ENCODE peak calls at places on chromosome 22, in eight cellular contexts. S, O, Y, L, N, Q, U and R are unnamed samples.

GRCh38 chr22:17970205-17970708 is 54.1 kb downstream of the MICAL3 start:
- DNase-seq in S (no peak), O (no peak), Y (no peak), L (no peak), N (no peak), Q (no peak), U (no peak), R (no peak)

GRCh38 chr22:38863531-38864131 is 8.4 kb downstream of the CBX6 start:
- DNase-seq in S (no peak), O (no peak), Y (peak), L (no peak), N (no peak), Q (no peak), U (no peak), R (no peak)

GRCh38 chr22:44870021-44870420 is 117.6 kb downstream of the ARHGAP8 start:
- DNase-seq in S (no peak), O (no peak), Y (no peak), L (peak), N (peak), Q (no peak), U (no peak), R (no peak)

GRCh38 chr22:31768422-31769059 is 14.7 kb downstream of the DEPDC5 start:
- DNase-seq in S (no peak), O (no peak), Y (no peak), L (no peak), N (no peak), Q (no peak), U (no peak), R (no peak)

GRCh38 chr22:44928711-44929347 is 81.0 kb downstream of the PHF21B start:
- DNase-seq in S (no peak), O (no peak), Y (no peak), L (no peak), N (no peak), Q (no peak), U (no peak), R (no peak)

GRCh38 chr22:20130739-20131592 is 638 bp upstream of the ZDHHC8 start:
- DNase-seq in S (peak), O (peak), Y (peak), L (peak), N (peak), Q (peak), U (peak), R (peak)

GRCh38 chr22:38148252-38148651 is 33.4 kb downstream of the PLA2G6 start:
- DNase-seq in S (no peak), O (no peak), Y (no peak), L (peak), N (peak), Q (no peak), U (no peak), R (no peak)

GRCh38 chr22:46051646-46052045 is 74.7 kb upstream of the WNT7B start:
- DNase-seq in S (no peak), O (no peak), Y (peak), L (no peak), N (no peak), Q (no peak), U (no peak), R (no peak)

GRCh38 chr22:40606306-40606705 is 30.2 kb downstream of the MRTFA start:
- DNase-seq in S (no peak), O (no peak), Y (no peak), L (no peak), N (peak), Q (no peak), U (no peak), R (no peak)

GRCh38 chr22:26550498-26551033 is 38.3 kb upstream of the TFIP11 start:
- DNase-seq in S (no peak), O (no peak), Y (peak), L (peak), N (peak), Q (no peak), U (no peak), R (no peak)

GRCh38 chr22:45628508-45628907 is 43.1 kb upstream of the ATXN10 start:
- DNase-seq in S (no peak), O (no peak), Y (no peak), L (peak), N (no peak), Q (no peak), U (no peak), R (no peak)

GRCh38 chr22:20624161-20624616 is 116.8 kb downstream of the MED15 start:
- DNase-seq in S (no peak), O (no peak), Y (peak), L (peak), N (no peak), Q (no peak), U (no peak), R (no peak)

GRCh38 chr22:44497218-44497903 is 672 bp downstream of the RTL6 start:
- DNase-seq in S (no peak), O (no peak), Y (peak), L (peak), N (peak), Q (no peak), U (no peak), R (no peak)

GRCh38 chr22:40525250-40525884 is 111.2 kb downstream of the MRTFA start:
- DNase-seq in S (peak), O (peak), Y (peak), L (peak), N (peak), Q (peak), U (no peak), R (no peak)

GRCh38 chr22:21450320-21450831 is 16.8 kb upstream of the TMEM191C start:
- DNase-seq in S (no peak), O (no peak), Y (no peak), L (no peak), N (no peak), Q (no peak), U (no peak), R (peak)

GRCh38 chr22:39428597-39429071 is 28.2 kb upstream of the MGAT3 start:
- DNase-seq in S (no peak), O (no peak), Y (no peak), L (no peak), N (no peak), Q (no peak), U (no peak), R (no peak)

GRCh38 chr22:25409240-25409639 is 155.2 kb upstream of the GRK3 start:
- DNase-seq in S (no peak), O (no peak), Y (no peak), L (no peak), N (no peak), Q (no peak), U (peak), R (no peak)

GRCh38 chr22:37818397-37819099 is 4.6 kb upstream of the GALR3 start:
- DNase-seq in S (peak), O (peak), Y (peak), L (peak), N (no peak), Q (peak), U (no peak), R (no peak)

GRCh38 chr22:38494498-38494897 is 11.6 kb downstream of the DDX17 start:
- DNase-seq in S (no peak), O (no peak), Y (no peak), L (no peak), N (no peak), Q (no peak), U (no peak), R (no peak)

GRCh38 chr22:37801946-37802309 is 5.8 kb upstream of the GCAT start:
- DNase-seq in S (no peak), O (no peak), Y (no peak), L (no peak), N (no peak), Q (no peak), U (no peak), R (no peak)

GRCh38 chr22:24118689-24119384 is 62.5 kb upstream of the SUSD2 start:
- DNase-seq in S (no peak), O (no peak), Y (no peak), L (no peak), N (no peak), Q (no peak), U (no peak), R (no peak)

GRCh38 chr22:27224485-27225364 is 567.3 kb downstream of the MIAT start:
- DNase-seq in S (no peak), O (no peak), Y (no peak), L (peak), N (peak), Q (no peak), U (no peak), R (no peak)

GRCh38 chr22:33873186-33873585 is 47.1 kb downstream of the LARGE1 start:
- DNase-seq in S (no peak), O (no peak), Y (peak), L (no peak), N (peak), Q (no peak), U (peak), R (no peak)

GRCh38 chr22:41425704-41426365 is 20.8 kb downstream of the TOB2 start:
- DNase-seq in S (no peak), O (no peak), Y (no peak), L (no peak), N (no peak), Q (peak), U (no peak), R (no peak)

GRCh38 chr22:50674127-50674493 is 1.5 kb downstream of the SHANK3 start:
- DNase-seq in S (no peak), O (peak), Y (no peak), L (no peak), N (no peak), Q (no peak), U (no peak), R (no peak)

GRCh38 chr22:35465109-35465701 is 65.3 kb downstream of the MCM5 start:
- DNase-seq in S (no peak), O (no peak), Y (peak), L (no peak), N (peak), Q (no peak), U (peak), R (no peak)

GRCh38 chr22:20588843-20589581 is 81.6 kb downstream of the MED15 start:
- DNase-seq in S (no peak), O (no peak), Y (no peak), L (no peak), N (no peak), Q (no peak), U (no peak), R (no peak)

GRCh38 chr22:22195265-22196017 is 49.1 kb upstream of the VPREB1 start:
- DNase-seq in S (peak), O (peak), Y (peak), L (peak), N (peak), Q (peak), U (no peak), R (peak)

GRCh38 chr22:47408409-47408808 is 646.0 kb downstream of the TBC1D22A start:
- DNase-seq in S (no peak), O (no peak), Y (no peak), L (no peak), N (no peak), Q (no peak), U (no peak), R (no peak)

GRCh38 chr22:45968751-45969413 is 8.1 kb downstream of the WNT7B start:
- DNase-seq in S (no peak), O (no peak), Y (no peak), L (peak), N (peak), Q (no peak), U (no peak), R (no peak)

GRCh38 chr22:22111267-22111751 is 128.7 kb upstream of the TOP3B start:
- DNase-seq in S (no peak), O (no peak), Y (no peak), L (peak), N (peak), Q (no peak), U (no peak), R (no peak)

GRCh38 chr22:30228509-30229359 is 17.8 kb downstream of the LIF start:
- DNase-seq in S (no peak), O (no peak), Y (no peak), L (peak), N (no peak), Q (no peak), U (no peak), R (no peak)